ENCODE peak calls at places on chromosomes 5 and 9, in four cellular contexts. One of them, this sample, is unnamed. For H3K4me1, the result is how much of the 10 kb centered on the place peaks cover.

GRCh38 chr9:109568568-109569210 is 70.6 kb upstream of the PTPN3 start:
- DNase-seq in GM12878: no peak
- DNase-seq in K562: no peak
- DNase-seq in H1: no peak
- DNase-seq in this sample: no peak

GRCh38 chr9:6614489-6614888 is 31.0 kb downstream of the GLDC start:
- DNase-seq in GM12878: no peak
- DNase-seq in K562: no peak
- DNase-seq in H1: no peak
- DNase-seq in this sample: no peak

GRCh38 chr5:61370496-61370895 is 38.4 kb downstream of the ZSWIM6 start:
- DNase-seq in GM12878: no peak
- DNase-seq in K562: no peak
- DNase-seq in H1: no peak
- DNase-seq in this sample: no peak

GRCh38 chr5:146647656-146648199 is 131.7 kb upstream of the GPR151 start:
- DNase-seq in GM12878: no peak
- DNase-seq in K562: no peak
- DNase-seq in H1: no peak
- DNase-seq in this sample: no peak

GRCh38 chr9:74006935-74007334 is 490.2 kb upstream of the RORB start:
- DNase-seq in GM12878: no peak
- DNase-seq in K562: no peak
- DNase-seq in H1: no peak
- DNase-seq in this sample: no peak

GRCh38 chr9:14133394-14133793 is 180.5 kb downstream of the NFIB start:
- DNase-seq in GM12878: no peak
- DNase-seq in K562: no peak
- DNase-seq in H1: no peak
- DNase-seq in this sample: no peak

GRCh38 chr9:124079176-124079925 is 67.8 kb downstream of the LHX2 start:
- DNase-seq in GM12878: no peak
- DNase-seq in K562: no peak
- DNase-seq in H1: peak
- DNase-seq in this sample: no peak

GRCh38 chr9:91758491-91758981 is 191.5 kb downstream of the ROR2 start:
- DNase-seq in GM12878: peak
- DNase-seq in K562: peak
- DNase-seq in H1: peak
- DNase-seq in this sample: peak

GRCh38 chr9:3708751-3709150 is 182.9 kb upstream of the RFX3 start:
- DNase-seq in GM12878: peak
- DNase-seq in K562: no peak
- DNase-seq in H1: no peak
- DNase-seq in this sample: no peak

GRCh38 chr9:74122229-74122628 is 374.9 kb upstream of the RORB start:
- DNase-seq in GM12878: no peak
- DNase-seq in K562: no peak
- DNase-seq in H1: no peak
- DNase-seq in this sample: no peak

GRCh38 chr5:103674739-103675138 is 112.2 kb upstream of the NUDT12 start:
- DNase-seq in GM12878: no peak
- DNase-seq in K562: no peak
- DNase-seq in H1: no peak
- DNase-seq in this sample: no peak

GRCh38 chr9:81625969-81626368 is 63.4 kb downstream of the TLE1 start:
- DNase-seq in GM12878: no peak
- DNase-seq in K562: no peak
- DNase-seq in H1: no peak
- DNase-seq in this sample: no peak

GRCh38 chr5:55226027-55226933 is 835 bp downstream of the MCIDAS start:
- DNase-seq in GM12878: no peak
- DNase-seq in K562: peak
- DNase-seq in H1: peak
- DNase-seq in this sample: peak

GRCh38 chr5:176846335-176847140 is 36.2 kb downstream of the UNC5A start:
- DNase-seq in GM12878: no peak
- DNase-seq in K562: no peak
- DNase-seq in H1: no peak
- DNase-seq in this sample: no peak

GRCh38 chr9:133855802-133856592 is 117.8 kb upstream of the SARDH start:
- DNase-seq in GM12878: no peak
- DNase-seq in K562: no peak
- DNase-seq in H1: no peak
- DNase-seq in this sample: no peak

GRCh38 chr5:6724321-6724929 is 11.2 kb downstream of the TENT4A start:
- DNase-seq in GM12878: no peak
- DNase-seq in K562: no peak
- DNase-seq in H1: no peak
- DNase-seq in this sample: no peak

GRCh38 chr9:2132484-2133082 is 117.4 kb downstream of the SMARCA2 start:
- DNase-seq in GM12878: no peak
- DNase-seq in K562: no peak
- DNase-seq in H1: no peak
- DNase-seq in this sample: peak

GRCh38 chr5:17737087-17737486 is 102.8 kb downstream of the TAF11L14 start:
- DNase-seq in GM12878: no peak
- DNase-seq in K562: no peak
- DNase-seq in H1: no peak
- DNase-seq in this sample: no peak

GRCh38 chr5:77133061-77133758 is 46.1 kb upstream of the ZBED3 start:
- DNase-seq in GM12878: no peak
- DNase-seq in K562: no peak
- DNase-seq in H1: no peak
- DNase-seq in this sample: peak

GRCh38 chr5:34957299-34957698 is 27.9 kb downstream of the DNAJC21 start:
- DNase-seq in GM12878: no peak
- DNase-seq in K562: no peak
- DNase-seq in H1: no peak
- DNase-seq in this sample: no peak

GRCh38 chr5:8857051-8857450 is 688.8 kb downstream of the SEMA5A start:
- DNase-seq in GM12878: no peak
- DNase-seq in K562: no peak
- DNase-seq in H1: no peak
- DNase-seq in this sample: no peak

GRCh38 chr9:105466898-105467455 is 19.1 kb downstream of the FSD1L start:
- DNase-seq in GM12878: no peak
- DNase-seq in K562: no peak
- DNase-seq in H1: no peak
- DNase-seq in this sample: no peak

GRCh38 chr5:150077060-150077459 is 9.3 kb downstream of the CSF1R start:
- DNase-seq in GM12878: no peak
- DNase-seq in K562: no peak
- DNase-seq in H1: no peak
- DNase-seq in this sample: no peak

GRCh38 chr9:136021891-136022681 is 60.9 kb upstream of the UBAC1 start:
- DNase-seq in GM12878: no peak
- DNase-seq in K562: no peak
- DNase-seq in H1: no peak
- DNase-seq in this sample: no peak

GRCh38 chr9:98570663-98571440 is 137.9 kb downstream of the GABBR2 start:
- DNase-seq in GM12878: no peak
- DNase-seq in K562: peak
- DNase-seq in H1: no peak
- DNase-seq in this sample: no peak

GRCh38 chr5:59786271-59786805 is 107.2 kb downstream of the PDE4D start:
- DNase-seq in GM12878: no peak
- DNase-seq in K562: no peak
- DNase-seq in H1: no peak
- DNase-seq in this sample: no peak

GRCh38 chr9:134186471-134187109 is 22.2 kb upstream of the RNU6ATAC start:
- DNase-seq in GM12878: no peak
- DNase-seq in K562: peak
- DNase-seq in H1: no peak
- DNase-seq in this sample: no peak

GRCh38 chr5:156670615-156671014 is 179.5 kb upstream of the PPP1R2B start:
- DNase-seq in GM12878: no peak
- DNase-seq in K562: no peak
- DNase-seq in H1: no peak
- DNase-seq in this sample: no peak

GRCh38 chr9:82903503-82903902 is 159.4 kb downstream of the RASEF start:
- DNase-seq in GM12878: no peak
- DNase-seq in K562: no peak
- DNase-seq in H1: no peak
- DNase-seq in this sample: no peak

GRCh38 chr9:94081435-94081834 is 2.8 kb upstream of the PTPDC1 start:
- DNase-seq in GM12878: no peak
- DNase-seq in K562: no peak
- DNase-seq in H1: no peak
- DNase-seq in this sample: no peak

GRCh38 chr5:9376363-9377117 is 169.3 kb downstream of the SEMA5A start:
- DNase-seq in GM12878: no peak
- DNase-seq in K562: no peak
- DNase-seq in H1: no peak
- DNase-seq in this sample: no peak

GRCh38 chr9:6564370-6564769 is 81.2 kb downstream of the GLDC start:
- DNase-seq in GM12878: no peak
- DNase-seq in K562: no peak
- DNase-seq in H1: no peak
- DNase-seq in this sample: no peak

GRCh38 chr9:87890866-87891265 is 8.2 kb downstream of the SPATA31E1 start:
- DNase-seq in GM12878: no peak
- DNase-seq in K562: no peak
- DNase-seq in H1: no peak
- DNase-seq in this sample: no peak

GRCh38 chr9:36590246-36590645 is 17.6 kb downstream of the MELK start:
- DNase-seq in GM12878: no peak
- DNase-seq in K562: no peak
- DNase-seq in H1: no peak
- DNase-seq in this sample: no peak
- TF ChIP-seq EGR1 in GM12878: no peak
- TF ChIP-seq EGR1 in K562: no peak
- TF ChIP-seq EGR1 in H1: no peak
- TF ChIP-seq EGR1 in this sample: no peak

GRCh38 chr9:126938332-126938731 is 23.8 kb downstream of the RALGPS1 start:
- DNase-seq in GM12878: no peak
- DNase-seq in K562: no peak
- DNase-seq in H1: no peak
- DNase-seq in this sample: no peak
- H3K4me1 ChIP-seq in GM12878: under half
- H3K4me1 ChIP-seq in K562: under half
- H3K4me1 ChIP-seq in H1: under half
- H3K4me1 ChIP-seq in this sample: under half

GRCh38 chr9:126844085-126844484 is 16.4 kb upstream of the ZBTB34 start:
- DNase-seq in GM12878: no peak
- DNase-seq in K562: no peak
- DNase-seq in H1: no peak
- DNase-seq in this sample: no peak
- TF ChIP-seq EGR1 in GM12878: no peak
- TF ChIP-seq EGR1 in K562: no peak
- TF ChIP-seq EGR1 in H1: no peak
- TF ChIP-seq EGR1 in this sample: no peak

GRCh38 chr9:137455361-137455991 is 3.7 kb downstream of the NSMF start:
- DNase-seq in GM12878: no peak
- DNase-seq in K562: no peak
- DNase-seq in H1: no peak
- DNase-seq in this sample: no peak
- H3K4me1 ChIP-seq in GM12878: under half
- H3K4me1 ChIP-seq in K562: under half
- H3K4me1 ChIP-seq in H1: under half
- H3K4me1 ChIP-seq in this sample: half or more

GRCh38 chr5:154589511-154589910 is 111.5 kb upstream of the HAND1 start:
- DNase-seq in GM12878: no peak
- DNase-seq in K562: no peak
- DNase-seq in H1: no peak
- DNase-seq in this sample: no peak

GRCh38 chr5:154595662-154596061 is 117.6 kb upstream of the HAND1 start:
- DNase-seq in GM12878: no peak
- DNase-seq in K562: no peak
- DNase-seq in H1: no peak
- DNase-seq in this sample: no peak

GRCh38 chr5:154590093-154590724 is 112.2 kb upstream of the HAND1 start:
- DNase-seq in GM12878: no peak
- DNase-seq in K562: no peak
- DNase-seq in H1: no peak
- DNase-seq in this sample: no peak

GRCh38 chr5:154588091-154588762 is 110.2 kb upstream of the HAND1 start:
- DNase-seq in GM12878: no peak
- DNase-seq in K562: no peak
- DNase-seq in H1: no peak
- DNase-seq in this sample: no peak

GRCh38 chr5:154593091-154593490 is 115.1 kb upstream of the HAND1 start:
- DNase-seq in GM12878: no peak
- DNase-seq in K562: no peak
- DNase-seq in H1: no peak
- DNase-seq in this sample: no peak
- TF ChIP-seq EGR1 in GM12878: no peak
- TF ChIP-seq EGR1 in K562: no peak
- TF ChIP-seq EGR1 in H1: no peak
- TF ChIP-seq EGR1 in this sample: no peak

This sample was measured in HCT116.